ENCODE peak calls at places on chromosome 9, in seven cellular contexts. K is A549, C is body of pancreas, G is heart left ventricle, Z is gastrocnemius medialis, Y is ovary, V is spleen. E is an unnamed sample.
A peak's percentile ranks its signal among the peaks of the same experiment; 100 is the strongest.

GRCh38 chr9:6072865-6073264 is 57.4 kb upstream of the RANBP6 start:
- DNase-seq in Z (no peak), C (no peak), Y (no peak), V (no peak), K (no peak), G (no peak), E (no peak)

GRCh38 chr9:35903049-35903448 is 3.0 kb upstream of the HRCT1 start:
- DNase-seq in V (no peak), Z (no peak), Y (no peak), G (no peak), K (peak; percentile 74), C (no peak), E (no peak)

GRCh38 chr9:76891874-76892273 is 14.0 kb downstream of the PRUNE2 start:
- DNase-seq in C (no peak), K (no peak), Y (no peak), Z (no peak), V (no peak), G (no peak), E (no peak)

GRCh38 chr9:110545705-110546104 is 33.8 kb downstream of the SVEP1 start:
- DNase-seq in Y (no peak), G (no peak), V (no peak), C (no peak), Z (no peak), K (no peak), E (no peak)

GRCh38 chr9:95993342-95993741 is 117.9 kb downstream of the ERCC6L2 start:
- DNase-seq in K (no peak), G (no peak), V (no peak), C (no peak), Y (no peak), Z (no peak), E (no peak)

GRCh38 chr9:99873531-99873930 is 32.9 kb upstream of the STX17 start:
- DNase-seq in Y (no peak), K (peak; percentile 18), V (no peak), C (no peak), G (no peak), Z (no peak), E (no peak)

GRCh38 chr9:133990366-133991210 is 1.5 kb downstream of the VAV2 start:
- DNase-seq in V (peak; percentile 74), C (peak; percentile 82), G (peak; percentile 52), Z (no peak), Y (peak; percentile 43), K (peak; percentile 46), E (peak; percentile 49)

GRCh38 chr9:113350338-113350672 is 964 bp downstream of the BSPRY start:
- DNase-seq in V (no peak), G (no peak), K (no peak), C (no peak), Y (no peak), Z (no peak), E (peak; percentile 36)

GRCh38 chr9:114791736-114792135 is 14.1 kb downstream of the TNFSF15 start:
- DNase-seq in V (no peak), G (no peak), Z (no peak), C (no peak), Y (no peak), K (no peak), E (no peak)

GRCh38 chr9:114318416-114318815 is 4.5 kb upstream of the ORM1 start:
- DNase-seq in C (peak; percentile 4), K (no peak), Y (peak; percentile 7), G (no peak), V (no peak), Z (no peak), E (no peak)

GRCh38 chr9:138033950-138034349 is 156.4 kb downstream of the CACNA1B start:
- DNase-seq in V (no peak), K (no peak), Y (no peak), G (no peak), Z (no peak), C (peak; percentile 6), E (no peak)

GRCh38 chr9:121598167-121599000 is 53.0 kb upstream of the DAB2IP start:
- DNase-seq in C (peak; percentile 80), Z (peak; percentile 96), V (no peak), Y (peak; percentile 82), G (peak; percentile 93), K (no peak), E (peak; percentile 88)
- TF ChIP-seq POLR2A in C (peak; percentile 49), Z (peak; percentile 68), V (no peak), Y (no peak), G (no peak), K (no peak), E (no peak)

GRCh38 chr9:11149065-11149464 is 536.3 kb upstream of the PTPRD start:
- DNase-seq in Y (no peak), G (no peak), Z (no peak), K (no peak), V (no peak), C (no peak), E (no peak)
- TF ChIP-seq CTCF in Y (no peak), G (no peak), Z (no peak), K (no peak), V (no peak), C (no peak), E (no peak)

DNA sequence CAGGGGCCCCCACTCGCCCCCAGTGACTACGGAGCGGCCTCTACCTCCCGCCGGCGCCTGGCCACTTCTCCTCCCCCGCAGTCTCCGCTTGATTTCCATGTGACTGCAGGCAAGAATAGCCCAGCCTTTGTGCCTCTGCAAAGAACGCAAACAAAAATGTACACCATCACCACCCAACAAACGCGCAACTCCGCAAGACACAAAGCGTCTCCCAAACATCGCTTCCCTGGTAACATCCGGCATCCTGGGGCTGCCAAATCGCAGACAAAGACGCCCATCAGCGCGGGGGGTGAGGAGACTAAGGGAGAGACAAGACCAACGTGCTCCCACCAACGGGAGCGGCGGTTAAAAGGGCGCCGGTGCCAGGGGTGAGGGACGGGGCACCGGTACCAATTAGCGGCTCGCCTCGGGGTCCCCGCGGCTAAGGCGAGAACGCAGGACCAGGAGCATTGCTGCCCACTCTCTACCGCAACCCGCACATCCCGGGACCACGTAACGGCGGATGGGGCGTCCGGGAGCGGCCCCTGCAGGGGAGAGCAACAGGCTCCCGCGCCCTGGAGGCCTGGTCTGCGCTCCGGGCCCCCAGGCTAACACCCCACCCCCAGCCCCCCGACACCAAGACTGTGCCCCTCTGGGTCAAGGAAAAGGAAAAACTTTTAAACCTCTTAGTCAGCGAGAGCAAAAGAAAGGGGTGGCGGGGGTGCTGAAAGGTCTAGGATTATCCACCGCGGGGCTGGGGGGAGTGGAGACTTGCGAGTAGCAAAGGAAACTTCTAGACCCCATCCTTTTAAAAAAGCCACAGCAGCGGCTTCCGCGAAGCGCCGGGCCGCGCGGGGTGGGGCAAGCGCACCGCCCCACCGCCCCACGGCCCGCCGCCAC is 885 bp downstream of the MPDZ start:
- DNase-seq in G (peak; percentile 61), V (peak; percentile 74), C (peak; percentile 27), Y (peak; percentile 75), Z (peak; percentile 43), K (peak; percentile 53), E (peak; percentile 28)
- TF ChIP-seq POLR2A in G (no peak), V (no peak), C (peak; percentile 22), Y (no peak), Z (no peak), K (peak; percentile 4), E (no peak)

DNA sequence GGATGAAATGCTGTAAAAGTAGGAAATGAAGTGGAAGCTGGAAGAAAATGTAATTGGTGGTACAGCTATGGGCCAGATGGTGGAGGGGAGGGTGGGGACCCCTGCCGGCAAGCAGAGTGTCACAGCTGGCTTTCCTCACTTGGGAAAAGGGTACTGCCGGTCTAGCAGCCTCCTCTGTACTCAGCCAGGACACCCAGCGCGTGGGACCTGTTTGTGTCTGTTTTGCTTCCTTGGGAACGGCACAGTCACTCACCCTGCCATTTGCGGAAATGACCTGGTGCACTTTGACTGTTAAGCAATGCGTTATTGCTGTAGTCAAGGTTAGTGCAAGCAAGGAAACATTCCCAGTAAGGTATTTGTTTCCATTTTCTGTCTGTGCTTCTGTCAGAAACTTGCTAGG is 10.1 kb downstream of the TMEM252 start:
- DNase-seq in Y (peak; percentile 33), Z (peak; percentile 86), C (peak; percentile 53), G (peak; percentile 89), V (peak; percentile 79), K (no peak), E (peak; percentile 63)
- TF ChIP-seq CTCF in Y (no peak), Z (no peak), C (no peak), G (peak; percentile 38), V (no peak), K (no peak), E (no peak)

DNA sequence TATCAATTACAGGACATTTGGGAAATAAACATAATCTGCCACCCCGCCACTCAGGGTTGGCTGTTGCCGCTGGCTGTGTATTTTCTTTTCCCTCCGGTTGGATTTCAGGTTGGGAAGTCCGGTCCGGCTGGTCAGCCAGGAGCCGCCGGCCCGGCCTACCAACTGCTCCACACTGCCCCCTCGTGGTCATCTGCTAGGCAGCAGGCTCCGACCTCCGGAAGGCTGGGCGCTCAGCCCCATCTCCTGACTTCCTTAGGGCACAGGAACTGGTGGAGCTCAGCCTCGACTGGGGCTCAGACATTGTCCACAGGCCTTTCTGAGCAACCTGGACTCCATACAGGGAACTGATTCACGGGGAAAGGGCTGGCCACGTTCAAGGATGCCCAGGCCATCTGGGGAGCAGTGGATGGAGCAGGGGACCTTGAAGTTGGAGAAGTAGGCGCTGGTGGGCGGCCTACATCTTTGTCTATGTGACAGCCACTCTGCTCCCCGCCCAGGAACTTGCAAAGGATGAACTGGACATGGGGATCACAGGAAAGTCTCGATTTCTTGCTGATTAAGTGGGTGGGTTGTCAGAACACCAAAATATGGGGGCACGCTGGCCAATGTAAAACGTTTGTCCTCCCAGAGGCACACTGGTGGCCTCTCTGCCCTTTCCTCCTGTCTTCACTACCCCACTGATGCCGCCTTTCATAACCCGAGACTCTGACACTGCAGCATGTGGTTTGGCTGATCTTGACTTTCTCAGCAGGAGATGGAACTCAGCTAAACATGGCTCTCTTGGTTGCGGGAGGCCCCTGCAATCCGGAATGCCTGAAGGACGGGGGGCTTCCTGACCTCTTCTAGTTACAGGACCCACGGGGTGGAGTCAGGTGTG is 43.7 kb downstream of the NXNL2 start:
- DNase-seq in K (peak; percentile 73), Y (peak; percentile 90), G (peak; percentile 76), V (peak; percentile 94), Z (peak; percentile 38), C (peak; percentile 86), E (peak; percentile 89)
- TF ChIP-seq POLR2A in K (no peak), Y (no peak), G (no peak), V (no peak), Z (no peak), C (no peak), E (no peak)

GRCh38 chr9:1919229-1919628 is 95.9 kb upstream of the SMARCA2 start:
- DNase-seq in Z (no peak), C (no peak), Y (no peak), V (no peak), K (no peak), G (no peak), E (no peak)

GRCh38 chr9:1927546-1927945 is 87.6 kb upstream of the SMARCA2 start:
- DNase-seq in Z (no peak), V (no peak), K (no peak), G (no peak), C (no peak), Y (no peak), E (no peak)

GRCh38 chr9:1918642-1919041 is 96.5 kb upstream of the SMARCA2 start:
- DNase-seq in K (no peak), Z (no peak), Y (no peak), G (no peak), C (no peak), V (no peak), E (no peak)

GRCh38 chr9:1916676-1917075 is 98.5 kb upstream of the SMARCA2 start:
- DNase-seq in Y (no peak), K (no peak), Z (no peak), C (no peak), G (no peak), V (no peak), E (no peak)

GRCh38 chr9:1922026-1922425 is 93.1 kb upstream of the SMARCA2 start:
- DNase-seq in G (no peak), V (no peak), K (no peak), Z (no peak), C (no peak), Y (no peak), E (no peak)
- TF ChIP-seq CTCF in G (no peak), V (no peak), K (no peak), Z (no peak), C (no peak), Y (no peak), E (no peak)